ENCODE peak calls at places on chromosomes 4 and X, in nine cellular contexts. O is HFFc6; A is Panc1; W is naive thymus-derived CD8-positive, alpha-beta T cell; X is T1000; R is astrocyte of the spinal cord; J is B cell; T is transverse colon; L is posterior vena cava. Z is an unnamed sample.

GRCh38 chrX:41670108-41670507 is 18.7 kb upstream of the GPR34 start:
- DNase-seq in T (no peak), R (no peak), L (no peak), O (peak; percentile 2), X (no peak), A (no peak), W (no peak), J (no peak), Z (no peak)

GRCh38 chr4:83438719-83439118 is 16.9 kb downstream of the HELQ start:
- DNase-seq in O (peak; percentile 17), A (no peak), W (no peak), R (no peak), J (no peak), T (no peak), L (no peak), X (no peak), Z (no peak)

GRCh38 chr4:145177906-145178538 is 2.4 kb downstream of the OTUD4 start:
- DNase-seq in A (no peak), R (peak; percentile 43), W (no peak), X (no peak), O (no peak), T (no peak), J (no peak), L (no peak), Z (no peak)

GRCh38 chr4:87985097-87985886 is 9.8 kb downstream of the SPP1 start:
- DNase-seq in T (peak; percentile 44), J (no peak), X (no peak), R (peak; percentile 50), W (no peak), L (peak; percentile 82), A (peak; percentile 33), O (peak; percentile 54), Z (peak; percentile 74)

GRCh38 chrX:134969726-134970125 is 21.1 kb upstream of the SMIM10 start:
- DNase-seq in J (no peak), T (no peak), R (no peak), A (no peak), O (no peak), X (no peak), L (no peak), W (no peak), Z (no peak)

GRCh38 chrX:113305496-113305895 is 464.9 kb upstream of the AMOT start:
- DNase-seq in X (no peak), J (no peak), A (no peak), W (no peak), R (peak; percentile 59), T (no peak), L (no peak), O (peak; percentile 28), Z (no peak)

GRCh38 chr4:46993075-46994006 is at the start of gene GABRA4:
- DNase-seq in R (peak; percentile 20), O (no peak), X (no peak), J (no peak), L (peak; percentile 72), T (no peak), A (no peak), W (no peak), Z (peak; percentile 53)

GRCh38 chr4:137804906-137805511 is 272.7 kb upstream of the PCDH18 start:
- DNase-seq in W (no peak), J (no peak), O (no peak), A (no peak), R (no peak), X (no peak), T (no peak), L (no peak), Z (no peak)

GRCh38 chr4:121977251-121978168 is 25.6 kb upstream of the TRPC3 start:
- DNase-seq in O (peak; percentile 7), X (no peak), A (no peak), R (no peak), W (no peak), J (peak; percentile 58), L (no peak), T (no peak), Z (no peak)

GRCh38 chr4:24702266-24702665 is 93.1 kb upstream of the SOD3 start:
- DNase-seq in O (no peak), T (no peak), A (no peak), R (no peak), L (no peak), J (no peak), X (no peak), W (no peak), Z (no peak)

GRCh38 chr4:159010563-159011260 is 92.2 kb upstream of the RAPGEF2 start:
- DNase-seq in L (peak; percentile 84), A (no peak), J (no peak), T (peak; percentile 67), O (peak; percentile 29), R (peak; percentile 77), W (no peak), X (no peak), Z (no peak)

GRCh38 chr4:1410491-1411325 is 4.5 kb upstream of the NKX1-1 start:
- DNase-seq in L (peak; percentile 88), O (no peak), J (no peak), T (no peak), X (peak; percentile 42), R (peak; percentile 25), A (no peak), W (peak; percentile 49), Z (peak; percentile 94)

GRCh38 chr4:107035711-107036601 is at the start of gene DKK2:
- DNase-seq in T (peak; percentile 10), O (no peak), A (no peak), J (no peak), W (no peak), X (no peak), L (peak; percentile 74), R (peak; percentile 36), Z (peak; percentile 30)

GRCh38 chrX:41027388-41027787 is 57.9 kb upstream of the USP9X start:
- DNase-seq in T (no peak), O (peak; percentile 61), A (no peak), R (peak; percentile 55), W (no peak), J (no peak), X (no peak), L (no peak), Z (no peak)

GRCh38 chrX:130086414-130087207 is 23.7 kb downstream of the ELF4 start:
- DNase-seq in W (peak; percentile 61), J (peak; percentile 64), R (no peak), L (no peak), X (no peak), T (peak; percentile 56), A (no peak), O (no peak), Z (no peak)

GRCh38 chr4:66430856-66431255 is 760.6 kb upstream of the EPHA5 start:
- DNase-seq in X (no peak), O (no peak), L (no peak), J (no peak), R (peak; percentile 9), A (no peak), T (no peak), W (no peak), Z (no peak)

GRCh38 chrX:147736045-147736444 is 175.7 kb upstream of the FMR1 start:
- DNase-seq in O (no peak), T (no peak), L (no peak), A (no peak), J (no peak), R (no peak), W (no peak), X (no peak), Z (no peak)

GRCh38 chrX:36947214-36947613 is 61.0 kb upstream of the FAM47C start:
- DNase-seq in A (no peak), W (no peak), O (no peak), R (no peak), J (no peak), L (no peak), X (no peak), T (no peak), Z (no peak)

GRCh38 chrX:151624677-151625076 is 61.2 kb downstream of the PASD1 start:
- DNase-seq in O (no peak), A (no peak), W (no peak), L (no peak), R (no peak), J (no peak), T (no peak), X (no peak), Z (no peak)

GRCh38 chrX:134669378-134670098 is 11.3 kb upstream of the PLAC1 start:
- DNase-seq in R (peak; percentile 81), A (no peak), X (peak; percentile 3), L (peak; percentile 81), T (peak; percentile 7), O (peak; percentile 89), J (no peak), W (no peak), Z (no peak)

GRCh38 chr4:2714071-2714770 is 41.9 kb downstream of the TNIP2 start:
- DNase-seq in A (no peak), W (peak; percentile 55), J (no peak), O (peak; percentile 40), T (no peak), R (peak; percentile 77), L (no peak), X (no peak), Z (no peak)

GRCh38 chrX:130419263-130419662 is 17.5 kb downstream of the RBMX2 start:
- DNase-seq in L (no peak), A (no peak), T (no peak), X (no peak), O (no peak), J (no peak), W (no peak), R (no peak), Z (no peak)

GRCh38 chrX:57119416-57119815 is 1.9 kb downstream of the SPIN2B start:
- DNase-seq in X (no peak), L (no peak), A (no peak), T (no peak), J (no peak), R (no peak), O (no peak), W (no peak), Z (no peak)

GRCh38 chrX:112545051-112545450 is 134.7 kb downstream of the LHFPL1 start:
- DNase-seq in R (no peak), O (no peak), L (no peak), X (no peak), A (no peak), T (no peak), J (no peak), W (no peak), Z (no peak)

GRCh38 chr4:147732516-147733193 is 767 bp downstream of the ARHGAP10 start:
- DNase-seq in X (peak; percentile 37), O (no peak), R (peak; percentile 47), W (no peak), T (peak; percentile 11), A (no peak), J (no peak), L (peak; percentile 85), Z (peak; percentile 71)

GRCh38 chr4:38069271-38069760 is 109.1 kb downstream of the PTTG2 start:
- DNase-seq in R (peak; percentile 31), T (peak; percentile 72), W (no peak), A (no peak), O (peak; percentile 25), X (no peak), L (no peak), J (no peak), Z (peak; percentile 53)

GRCh38 chrX:63809158-63809557 is 24.1 kb upstream of the ARHGEF9 start:
- DNase-seq in O (no peak), R (no peak), A (no peak), W (no peak), T (no peak), J (no peak), L (no peak), X (no peak), Z (no peak)

GRCh38 chr4:89111833-89112563 is 665 bp downstream of the TIGD2 start:
- DNase-seq in L (no peak), R (peak; percentile 68), W (no peak), X (no peak), A (no peak), O (peak; percentile 88), J (no peak), T (peak; percentile 25), Z (no peak)